ENCODE peak calls at places on chromosomes 6 and 20, in four cellular contexts. One of them, this sample, is unnamed.

GRCh38 chr20:17314262-17314661 is 87.4 kb downstream of the PCSK2 start:
- DNase-seq in trophoblast cell: no peak
- DNase-seq in left ventricle myocardium inferior: no peak
- DNase-seq in substantia nigra: no peak
- DNase-seq in this sample: no peak

GRCh38 chr6:36897629-36898028 is 11.9 kb downstream of the C6orf89 start:
- DNase-seq in left ventricle myocardium inferior: no peak
- DNase-seq in trophoblast cell: peak; percentile 10
- DNase-seq in substantia nigra: no peak
- DNase-seq in this sample: no peak

GRCh38 chr20:34755367-34755766 is 51.2 kb downstream of the TP53INP2 start:
- DNase-seq in left ventricle myocardium inferior: no peak
- DNase-seq in trophoblast cell: no peak
- DNase-seq in substantia nigra: no peak
- DNase-seq in this sample: no peak

GRCh38 chr6:46505693-46506512 is 14.7 kb upstream of the RCAN2 start:
- DNase-seq in substantia nigra: no peak
- DNase-seq in left ventricle myocardium inferior: peak; percentile 42
- DNase-seq in trophoblast cell: no peak
- DNase-seq in this sample: no peak

GRCh38 chr20:58868795-58869194 is 16.3 kb downstream of the GNAS start:
- DNase-seq in left ventricle myocardium inferior: no peak
- DNase-seq in substantia nigra: peak; percentile 20
- DNase-seq in trophoblast cell: peak; percentile 96
- DNase-seq in this sample: no peak

GRCh38 chr20:38426498-38426897 is 8.6 kb downstream of the SNHG17 start:
- DNase-seq in substantia nigra: no peak
- DNase-seq in trophoblast cell: no peak
- DNase-seq in left ventricle myocardium inferior: no peak
- DNase-seq in this sample: no peak

GRCh38 chr20:57180385-57180784 is 86.1 kb downstream of the BMP7 start:
- DNase-seq in substantia nigra: no peak
- DNase-seq in left ventricle myocardium inferior: no peak
- DNase-seq in trophoblast cell: no peak
- DNase-seq in this sample: no peak

GRCh38 chr6:69138893-69139494 is 503.9 kb downstream of the ADGRB3 start:
- DNase-seq in substantia nigra: no peak
- DNase-seq in trophoblast cell: peak; percentile 9
- DNase-seq in left ventricle myocardium inferior: peak; percentile 30
- DNase-seq in this sample: no peak

GRCh38 chr20:46978871-46979536 is 84.4 kb downstream of the EYA2 start:
- DNase-seq in substantia nigra: no peak
- DNase-seq in trophoblast cell: peak; percentile 58
- DNase-seq in left ventricle myocardium inferior: peak; percentile 23
- DNase-seq in this sample: no peak

GRCh38 chr6:170289108-170289931 is 1.6 kb downstream of the DLL1 start:
- DNase-seq in left ventricle myocardium inferior: no peak
- DNase-seq in trophoblast cell: no peak
- DNase-seq in substantia nigra: no peak
- DNase-seq in this sample: no peak

GRCh38 chr6:3516094-3516493 is 59.2 kb upstream of the SLC22A23 start:
- DNase-seq in left ventricle myocardium inferior: no peak
- DNase-seq in trophoblast cell: peak; percentile 20
- DNase-seq in substantia nigra: no peak
- DNase-seq in this sample: no peak

GRCh38 chr6:30154709-30155521 is 6.1 kb downstream of the TRIM10 start:
- DNase-seq in substantia nigra: no peak
- DNase-seq in trophoblast cell: no peak
- DNase-seq in left ventricle myocardium inferior: no peak
- DNase-seq in this sample: no peak

GRCh38 chr6:141050470-141050869 is 1082.3 kb upstream of the GJE1 start:
- DNase-seq in substantia nigra: no peak
- DNase-seq in trophoblast cell: no peak
- DNase-seq in left ventricle myocardium inferior: no peak
- DNase-seq in this sample: no peak

GRCh38 chr20:46994341-46994740 is 99.7 kb downstream of the EYA2 start:
- DNase-seq in left ventricle myocardium inferior: no peak
- DNase-seq in substantia nigra: no peak
- DNase-seq in trophoblast cell: no peak
- DNase-seq in this sample: no peak

GRCh38 chr20:45153756-45154155 is 20.9 kb upstream of the PI3 start:
- DNase-seq in substantia nigra: peak; percentile 11
- DNase-seq in trophoblast cell: no peak
- DNase-seq in left ventricle myocardium inferior: no peak
- DNase-seq in this sample: no peak

GRCh38 chr6:154080434-154081189 is 41.6 kb downstream of the OPRM1 start:
- DNase-seq in trophoblast cell: peak; percentile 70
- DNase-seq in left ventricle myocardium inferior: no peak
- DNase-seq in substantia nigra: no peak
- DNase-seq in this sample: no peak

GRCh38 chr6:87633851-87634250 is 43.9 kb downstream of the ORC3 start:
- DNase-seq in trophoblast cell: no peak
- DNase-seq in substantia nigra: no peak
- DNase-seq in left ventricle myocardium inferior: no peak
- DNase-seq in this sample: no peak

GRCh38 chr6:32816746-32817204 is at the start of gene HLA-DOB:
- DNase-seq in left ventricle myocardium inferior: no peak
- DNase-seq in substantia nigra: no peak
- DNase-seq in trophoblast cell: peak; percentile 94
- DNase-seq in this sample: no peak

GRCh38 chr20:61986762-61987321 is 78.8 kb downstream of the TAF4 start:
- DNase-seq in trophoblast cell: no peak
- DNase-seq in substantia nigra: no peak
- DNase-seq in left ventricle myocardium inferior: no peak
- DNase-seq in this sample: no peak

GRCh38 chr6:15503346-15503680 is 159.5 kb downstream of the DTNBP1 start:
- DNase-seq in left ventricle myocardium inferior: no peak
- DNase-seq in trophoblast cell: no peak
- DNase-seq in substantia nigra: no peak
- DNase-seq in this sample: no peak

GRCh38 chr20:20480689-20481088 is 112.8 kb downstream of the INSM1 start:
- DNase-seq in substantia nigra: no peak
- DNase-seq in trophoblast cell: peak; percentile 64
- DNase-seq in left ventricle myocardium inferior: no peak
- DNase-seq in this sample: no peak

GRCh38 chr6:116997496-116997895 is 120.5 kb downstream of the RFX6 start:
- DNase-seq in trophoblast cell: peak; percentile 79
- DNase-seq in substantia nigra: no peak
- DNase-seq in left ventricle myocardium inferior: no peak
- DNase-seq in this sample: no peak

GRCh38 chr6:94130458-94130857 is 711.1 kb upstream of the EPHA7 start:
- DNase-seq in substantia nigra: no peak
- DNase-seq in left ventricle myocardium inferior: no peak
- DNase-seq in trophoblast cell: no peak
- DNase-seq in this sample: no peak

GRCh38 chr6:161407581-161407980 is 133.7 kb upstream of the AGPAT4 start:
- DNase-seq in trophoblast cell: no peak
- DNase-seq in substantia nigra: no peak
- DNase-seq in left ventricle myocardium inferior: no peak
- DNase-seq in this sample: no peak

GRCh38 chr20:38130687-38131587 is 34.1 kb downstream of the TGM2 start:
- DNase-seq in substantia nigra: no peak
- DNase-seq in left ventricle myocardium inferior: no peak
- DNase-seq in trophoblast cell: no peak
- DNase-seq in this sample: no peak

GRCh38 chr6:142819603-142820335 is 125.2 kb downstream of the HIVEP2 start:
- DNase-seq in substantia nigra: no peak
- DNase-seq in left ventricle myocardium inferior: no peak
- DNase-seq in trophoblast cell: no peak
- DNase-seq in this sample: no peak

GRCh38 chr6:13769655-13770053 is 44.7 kb downstream of the MCUR1 start:
- DNase-seq in substantia nigra: no peak
- DNase-seq in left ventricle myocardium inferior: no peak
- DNase-seq in trophoblast cell: peak; percentile 23
- DNase-seq in this sample: no peak

GRCh38 chr6:111992851-111993250 is 61.1 kb upstream of the CCN6 start:
- DNase-seq in substantia nigra: no peak
- DNase-seq in trophoblast cell: no peak
- DNase-seq in left ventricle myocardium inferior: no peak
- DNase-seq in this sample: no peak

GRCh38 chr6:14787677-14788076 is 458.2 kb upstream of the JARID2 start:
- DNase-seq in left ventricle myocardium inferior: no peak
- DNase-seq in substantia nigra: no peak
- DNase-seq in trophoblast cell: no peak
- DNase-seq in this sample: no peak

GRCh38 chr6:125095501-125096301 is 57.9 kb upstream of the TPD52L1 start:
- DNase-seq in substantia nigra: no peak
- DNase-seq in left ventricle myocardium inferior: no peak
- DNase-seq in trophoblast cell: peak; percentile 8
- DNase-seq in this sample: no peak

GRCh38 chr6:11495565-11496145 is 41.9 kb upstream of the TMEM170B start:
- DNase-seq in left ventricle myocardium inferior: no peak
- DNase-seq in trophoblast cell: no peak
- DNase-seq in substantia nigra: no peak
- DNase-seq in this sample: no peak

GRCh38 chr6:2369606-2370005 is 124.2 kb upstream of the GMDS start:
- DNase-seq in left ventricle myocardium inferior: no peak
- DNase-seq in substantia nigra: no peak
- DNase-seq in trophoblast cell: peak; percentile 52
- DNase-seq in this sample: no peak
- H3K27ac ChIP-seq in left ventricle myocardium inferior: no peak overlapping the region
- H3K27ac ChIP-seq in substantia nigra: no peak overlapping the region
- H3K27ac ChIP-seq in trophoblast cell: no peak overlapping the region
- H3K27ac ChIP-seq in this sample: no peak overlapping the region

GRCh38 chr6:107539409-107539808 is 49.5 kb downstream of the SOBP start:
- DNase-seq in substantia nigra: no peak
- DNase-seq in left ventricle myocardium inferior: no peak
- DNase-seq in trophoblast cell: peak; percentile 21
- DNase-seq in this sample: no peak
- H3K27ac ChIP-seq in substantia nigra: no peak overlapping the region
- H3K27ac ChIP-seq in left ventricle myocardium inferior: no peak overlapping the region
- H3K27ac ChIP-seq in trophoblast cell: no peak overlapping the region
- H3K27ac ChIP-seq in this sample: no peak overlapping the region

GRCh38 chr20:51631011-51631950 is 88.8 kb upstream of the NFATC2 start:
- DNase-seq in trophoblast cell: peak; percentile 27
- DNase-seq in left ventricle myocardium inferior: peak; percentile 40
- DNase-seq in substantia nigra: no peak
- DNase-seq in this sample: no peak

GRCh38 chr20:51634257-51634656 is 91.7 kb upstream of the NFATC2 start:
- DNase-seq in left ventricle myocardium inferior: no peak
- DNase-seq in substantia nigra: no peak
- DNase-seq in trophoblast cell: no peak
- DNase-seq in this sample: no peak

GRCh38 chr20:51631953-51632352 is 89.4 kb upstream of the NFATC2 start:
- DNase-seq in left ventricle myocardium inferior: no peak
- DNase-seq in trophoblast cell: no peak
- DNase-seq in substantia nigra: no peak
- DNase-seq in this sample: no peak

GRCh38 chr20:51634877-51635276 is 92.4 kb upstream of the NFATC2 start:
- DNase-seq in trophoblast cell: no peak
- DNase-seq in substantia nigra: no peak
- DNase-seq in left ventricle myocardium inferior: no peak
- DNase-seq in this sample: no peak

DNA sequence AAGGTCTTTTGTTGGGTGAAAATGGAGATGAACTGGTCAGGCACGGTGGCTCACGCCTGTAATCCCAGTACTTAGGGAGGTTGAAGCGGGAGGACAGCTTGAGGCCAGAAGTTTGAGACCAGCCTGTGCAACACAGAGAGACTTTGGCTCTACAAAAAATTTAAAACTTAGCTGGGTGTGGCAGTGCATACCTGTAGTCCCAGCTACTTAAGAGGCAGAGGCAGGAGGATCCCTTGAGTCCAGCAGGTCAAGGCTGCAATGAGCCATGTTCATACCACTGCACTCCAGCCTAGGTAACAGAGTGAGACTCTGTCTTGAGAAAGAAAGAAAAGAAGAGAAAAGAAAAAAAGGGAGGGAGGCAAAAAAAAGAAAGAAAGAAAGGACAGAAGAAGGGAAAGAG is 90.9 kb upstream of the NFATC2 start:
- DNase-seq in trophoblast cell: no peak
- DNase-seq in substantia nigra: no peak
- DNase-seq in left ventricle myocardium inferior: no peak
- DNase-seq in this sample: no peak
- H3K27ac ChIP-seq in trophoblast cell: no peak overlapping the region
- H3K27ac ChIP-seq in substantia nigra: no peak overlapping the region
- H3K27ac ChIP-seq in left ventricle myocardium inferior: no peak overlapping the region
- H3K27ac ChIP-seq in this sample: no peak overlapping the region

GRCh38 chr6:136378888-136379287 is 89.2 kb upstream of the BCLAF1 start:
- DNase-seq in substantia nigra: no peak
- DNase-seq in left ventricle myocardium inferior: no peak
- DNase-seq in trophoblast cell: peak; percentile 22
- DNase-seq in this sample: no peak

GRCh38 chr6:136383271-136383670 is 93.6 kb upstream of the BCLAF1 start:
- DNase-seq in trophoblast cell: no peak
- DNase-seq in left ventricle myocardium inferior: no peak
- DNase-seq in substantia nigra: no peak
- DNase-seq in this sample: no peak

GRCh38 chr6:136387316-136387715 is 97.7 kb upstream of the BCLAF1 start:
- DNase-seq in trophoblast cell: peak; percentile 24
- DNase-seq in left ventricle myocardium inferior: no peak
- DNase-seq in substantia nigra: no peak
- DNase-seq in this sample: no peak

DNA sequence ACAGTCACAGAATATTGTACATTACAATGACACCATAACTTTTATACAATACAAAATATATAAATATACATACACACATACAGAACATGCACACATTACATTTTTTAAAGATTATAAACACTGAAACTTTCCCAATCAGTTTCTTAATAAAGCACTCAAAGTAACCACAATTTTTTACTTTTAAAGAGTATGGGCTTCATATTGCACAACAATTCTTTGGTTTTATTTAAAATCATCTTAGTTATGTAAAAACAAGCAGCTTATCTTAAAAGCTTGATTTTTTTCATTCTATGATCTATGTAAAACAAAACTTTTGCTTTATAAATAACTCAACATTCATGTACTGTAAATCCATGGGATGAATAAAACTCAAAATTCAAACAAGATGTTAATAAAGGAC is 93.0 kb upstream of the BCLAF1 start:
- DNase-seq in trophoblast cell: no peak
- DNase-seq in left ventricle myocardium inferior: no peak
- DNase-seq in substantia nigra: no peak
- DNase-seq in this sample: no peak
- H3K27ac ChIP-seq in trophoblast cell: no peak overlapping the region
- H3K27ac ChIP-seq in left ventricle myocardium inferior: no peak overlapping the region
- H3K27ac ChIP-seq in substantia nigra: no peak overlapping the region
- H3K27ac ChIP-seq in this sample: no peak overlapping the region

This sample was measured in caudate nucleus.